ENCODE peak calls at places on chromosome 15, in nine cellular contexts. One of them, this sample, is unnamed.

GRCh38 chr15:78810377-78811123 is 714 bp downstream of the ADAMTS7 start:
- DNase-seq in T-helper 9 cell: no peak
- DNase-seq in NCI-H460: no peak
- DNase-seq in activated effector memory CD4-positive, alpha-beta T cell treated with anti-CD3 and anti-CD28 coated beads, Interleukin-2, amount 50 U/mL, for 16 hours: no peak
- DNase-seq in HCT116: no peak
- DNase-seq in adrenal gland: peak; percentile 67
- DNase-seq in mesothelial cell of epicardium: no peak
- DNase-seq in A172: peak; percentile 9
- DNase-seq in HT1080: no peak
- DNase-seq in this sample: no peak

GRCh38 chr15:58442122-58442521 is 10.3 kb downstream of the LIPC start:
- DNase-seq in T-helper 9 cell: no peak
- DNase-seq in NCI-H460: no peak
- DNase-seq in activated effector memory CD4-positive, alpha-beta T cell treated with anti-CD3 and anti-CD28 coated beads, Interleukin-2, amount 50 U/mL, for 16 hours: no peak
- DNase-seq in HCT116: no peak
- DNase-seq in adrenal gland: no peak
- DNase-seq in mesothelial cell of epicardium: no peak
- DNase-seq in A172: no peak
- DNase-seq in HT1080: no peak
- DNase-seq in this sample: no peak

GRCh38 chr15:70268698-70269251 is 171.1 kb upstream of the TLE3 start:
- DNase-seq in T-helper 9 cell: no peak
- DNase-seq in NCI-H460: no peak
- DNase-seq in activated effector memory CD4-positive, alpha-beta T cell treated with anti-CD3 and anti-CD28 coated beads, Interleukin-2, amount 50 U/mL, for 16 hours: no peak
- DNase-seq in HCT116: no peak
- DNase-seq in adrenal gland: no peak
- DNase-seq in mesothelial cell of epicardium: no peak
- DNase-seq in A172: no peak
- DNase-seq in HT1080: no peak
- DNase-seq in this sample: no peak

GRCh38 chr15:61684749-61685467 is 375.3 kb downstream of the VPS13C start:
- DNase-seq in T-helper 9 cell: no peak
- DNase-seq in NCI-H460: no peak
- DNase-seq in activated effector memory CD4-positive, alpha-beta T cell treated with anti-CD3 and anti-CD28 coated beads, Interleukin-2, amount 50 U/mL, for 16 hours: no peak
- DNase-seq in HCT116: no peak
- DNase-seq in adrenal gland: no peak
- DNase-seq in mesothelial cell of epicardium: no peak
- DNase-seq in A172: no peak
- DNase-seq in HT1080: no peak
- DNase-seq in this sample: no peak

GRCh38 chr15:82093774-82094211 is 48.0 kb upstream of the MEX3B start:
- DNase-seq in T-helper 9 cell: no peak
- DNase-seq in NCI-H460: peak; percentile 84
- DNase-seq in activated effector memory CD4-positive, alpha-beta T cell treated with anti-CD3 and anti-CD28 coated beads, Interleukin-2, amount 50 U/mL, for 16 hours: peak; percentile 28
- DNase-seq in HCT116: no peak
- DNase-seq in adrenal gland: no peak
- DNase-seq in mesothelial cell of epicardium: no peak
- DNase-seq in A172: peak; percentile 92
- DNase-seq in HT1080: peak; percentile 93
- DNase-seq in this sample: no peak

GRCh38 chr15:96037584-96037983 is 292.9 kb upstream of the NR2F2 start:
- DNase-seq in T-helper 9 cell: no peak
- DNase-seq in NCI-H460: no peak
- DNase-seq in activated effector memory CD4-positive, alpha-beta T cell treated with anti-CD3 and anti-CD28 coated beads, Interleukin-2, amount 50 U/mL, for 16 hours: no peak
- DNase-seq in HCT116: no peak
- DNase-seq in adrenal gland: no peak
- DNase-seq in mesothelial cell of epicardium: no peak
- DNase-seq in A172: no peak
- DNase-seq in HT1080: peak; percentile 44
- DNase-seq in this sample: no peak

GRCh38 chr15:48796930-48797329 is 13.9 kb downstream of the CEP152 start:
- DNase-seq in T-helper 9 cell: no peak
- DNase-seq in NCI-H460: no peak
- DNase-seq in activated effector memory CD4-positive, alpha-beta T cell treated with anti-CD3 and anti-CD28 coated beads, Interleukin-2, amount 50 U/mL, for 16 hours: no peak
- DNase-seq in HCT116: no peak
- DNase-seq in adrenal gland: no peak
- DNase-seq in mesothelial cell of epicardium: no peak
- DNase-seq in A172: no peak
- DNase-seq in HT1080: peak; percentile 19
- DNase-seq in this sample: no peak

GRCh38 chr15:27500206-27500605 is 529.2 kb downstream of the GABRG3 start:
- DNase-seq in T-helper 9 cell: no peak
- DNase-seq in NCI-H460: no peak
- DNase-seq in activated effector memory CD4-positive, alpha-beta T cell treated with anti-CD3 and anti-CD28 coated beads, Interleukin-2, amount 50 U/mL, for 16 hours: no peak
- DNase-seq in HCT116: no peak
- DNase-seq in adrenal gland: no peak
- DNase-seq in mesothelial cell of epicardium: no peak
- DNase-seq in A172: no peak
- DNase-seq in HT1080: no peak
- DNase-seq in this sample: no peak

GRCh38 chr15:81981888-81982287 is 63.9 kb downstream of the MEX3B start:
- DNase-seq in T-helper 9 cell: no peak
- DNase-seq in NCI-H460: no peak
- DNase-seq in activated effector memory CD4-positive, alpha-beta T cell treated with anti-CD3 and anti-CD28 coated beads, Interleukin-2, amount 50 U/mL, for 16 hours: no peak
- DNase-seq in HCT116: no peak
- DNase-seq in adrenal gland: no peak
- DNase-seq in mesothelial cell of epicardium: no peak
- DNase-seq in A172: no peak
- DNase-seq in HT1080: no peak
- DNase-seq in this sample: no peak

GRCh38 chr15:83322061-83322460 is 37.6 kb upstream of the BNC1 start:
- DNase-seq in T-helper 9 cell: no peak
- DNase-seq in NCI-H460: no peak
- DNase-seq in activated effector memory CD4-positive, alpha-beta T cell treated with anti-CD3 and anti-CD28 coated beads, Interleukin-2, amount 50 U/mL, for 16 hours: no peak
- DNase-seq in HCT116: no peak
- DNase-seq in adrenal gland: no peak
- DNase-seq in mesothelial cell of epicardium: no peak
- DNase-seq in A172: no peak
- DNase-seq in HT1080: peak; percentile 24
- DNase-seq in this sample: no peak

GRCh38 chr15:100131321-100132224 is 210.2 kb downstream of the ADAMTS17 start:
- DNase-seq in T-helper 9 cell: no peak
- DNase-seq in NCI-H460: no peak
- DNase-seq in activated effector memory CD4-positive, alpha-beta T cell treated with anti-CD3 and anti-CD28 coated beads, Interleukin-2, amount 50 U/mL, for 16 hours: peak; percentile 68
- DNase-seq in HCT116: no peak
- DNase-seq in adrenal gland: peak; percentile 70
- DNase-seq in mesothelial cell of epicardium: no peak
- DNase-seq in A172: no peak
- DNase-seq in HT1080: peak; percentile 18
- DNase-seq in this sample: no peak

GRCh38 chr15:49888727-49889126 is 230.3 kb downstream of the ATP8B4 start:
- DNase-seq in T-helper 9 cell: no peak
- DNase-seq in NCI-H460: no peak
- DNase-seq in activated effector memory CD4-positive, alpha-beta T cell treated with anti-CD3 and anti-CD28 coated beads, Interleukin-2, amount 50 U/mL, for 16 hours: no peak
- DNase-seq in HCT116: no peak
- DNase-seq in adrenal gland: no peak
- DNase-seq in mesothelial cell of epicardium: no peak
- DNase-seq in A172: no peak
- DNase-seq in HT1080: no peak
- DNase-seq in this sample: no peak

GRCh38 chr15:98668566-98669308 is 20.4 kb downstream of the IGF1R start:
- DNase-seq in T-helper 9 cell: no peak
- DNase-seq in NCI-H460: no peak
- DNase-seq in activated effector memory CD4-positive, alpha-beta T cell treated with anti-CD3 and anti-CD28 coated beads, Interleukin-2, amount 50 U/mL, for 16 hours: peak; percentile 65
- DNase-seq in HCT116: peak; percentile 28
- DNase-seq in adrenal gland: peak; percentile 45
- DNase-seq in mesothelial cell of epicardium: no peak
- DNase-seq in A172: no peak
- DNase-seq in HT1080: peak; percentile 56
- DNase-seq in this sample: no peak

GRCh38 chr15:63045438-63046278 is 3.1 kb downstream of the TPM1 start:
- DNase-seq in T-helper 9 cell: no peak
- DNase-seq in NCI-H460: no peak
- DNase-seq in activated effector memory CD4-positive, alpha-beta T cell treated with anti-CD3 and anti-CD28 coated beads, Interleukin-2, amount 50 U/mL, for 16 hours: no peak
- DNase-seq in HCT116: no peak
- DNase-seq in adrenal gland: no peak
- DNase-seq in mesothelial cell of epicardium: no peak
- DNase-seq in A172: peak; percentile 33
- DNase-seq in HT1080: no peak
- DNase-seq in this sample: no peak

GRCh38 chr15:59294574-59294960 is 78.1 kb downstream of the MYO1E start:
- DNase-seq in T-helper 9 cell: no peak
- DNase-seq in NCI-H460: no peak
- DNase-seq in activated effector memory CD4-positive, alpha-beta T cell treated with anti-CD3 and anti-CD28 coated beads, Interleukin-2, amount 50 U/mL, for 16 hours: no peak
- DNase-seq in HCT116: no peak
- DNase-seq in adrenal gland: no peak
- DNase-seq in mesothelial cell of epicardium: no peak
- DNase-seq in A172: no peak
- DNase-seq in HT1080: no peak
- DNase-seq in this sample: no peak

GRCh38 chr15:68765602-68766368 is 54.9 kb downstream of the ANP32A start:
- DNase-seq in T-helper 9 cell: no peak
- DNase-seq in NCI-H460: no peak
- DNase-seq in activated effector memory CD4-positive, alpha-beta T cell treated with anti-CD3 and anti-CD28 coated beads, Interleukin-2, amount 50 U/mL, for 16 hours: no peak
- DNase-seq in HCT116: no peak
- DNase-seq in adrenal gland: no peak
- DNase-seq in mesothelial cell of epicardium: no peak
- DNase-seq in A172: no peak
- DNase-seq in HT1080: no peak
- DNase-seq in this sample: no peak

GRCh38 chr15:83320831-83321230 is 36.4 kb upstream of the BNC1 start:
- DNase-seq in T-helper 9 cell: no peak
- DNase-seq in NCI-H460: peak; percentile 26
- DNase-seq in activated effector memory CD4-positive, alpha-beta T cell treated with anti-CD3 and anti-CD28 coated beads, Interleukin-2, amount 50 U/mL, for 16 hours: no peak
- DNase-seq in HCT116: no peak
- DNase-seq in adrenal gland: no peak
- DNase-seq in mesothelial cell of epicardium: no peak
- DNase-seq in A172: peak; percentile 12
- DNase-seq in HT1080: peak; percentile 30
- DNase-seq in this sample: no peak

GRCh38 chr15:66682865-66683264 is 19.2 kb upstream of the SMAD6 start:
- DNase-seq in T-helper 9 cell: no peak
- DNase-seq in NCI-H460: no peak
- DNase-seq in activated effector memory CD4-positive, alpha-beta T cell treated with anti-CD3 and anti-CD28 coated beads, Interleukin-2, amount 50 U/mL, for 16 hours: no peak
- DNase-seq in HCT116: no peak
- DNase-seq in adrenal gland: no peak
- DNase-seq in mesothelial cell of epicardium: no peak
- DNase-seq in A172: no peak
- DNase-seq in HT1080: peak; percentile 67
- DNase-seq in this sample: no peak

GRCh38 chr15:74584779-74585178 is 30.9 kb upstream of the CLK3 start:
- DNase-seq in T-helper 9 cell: no peak
- DNase-seq in NCI-H460: no peak
- DNase-seq in activated effector memory CD4-positive, alpha-beta T cell treated with anti-CD3 and anti-CD28 coated beads, Interleukin-2, amount 50 U/mL, for 16 hours: no peak
- DNase-seq in HCT116: no peak
- DNase-seq in adrenal gland: no peak
- DNase-seq in mesothelial cell of epicardium: no peak
- DNase-seq in A172: no peak
- DNase-seq in HT1080: no peak
- DNase-seq in this sample: no peak

GRCh38 chr15:48559270-48559669 is 86.2 kb downstream of the FBN1 start:
- DNase-seq in T-helper 9 cell: no peak
- DNase-seq in NCI-H460: no peak
- DNase-seq in activated effector memory CD4-positive, alpha-beta T cell treated with anti-CD3 and anti-CD28 coated beads, Interleukin-2, amount 50 U/mL, for 16 hours: no peak
- DNase-seq in HCT116: no peak
- DNase-seq in adrenal gland: peak; percentile 54
- DNase-seq in mesothelial cell of epicardium: no peak
- DNase-seq in A172: peak; percentile 55
- DNase-seq in HT1080: peak; percentile 63
- DNase-seq in this sample: no peak

GRCh38 chr15:55694652-55695150 is 48.3 kb downstream of the PRTG start:
- DNase-seq in T-helper 9 cell: no peak
- DNase-seq in NCI-H460: peak; percentile 11
- DNase-seq in activated effector memory CD4-positive, alpha-beta T cell treated with anti-CD3 and anti-CD28 coated beads, Interleukin-2, amount 50 U/mL, for 16 hours: no peak
- DNase-seq in HCT116: no peak
- DNase-seq in adrenal gland: no peak
- DNase-seq in mesothelial cell of epicardium: no peak
- DNase-seq in A172: no peak
- DNase-seq in HT1080: no peak
- DNase-seq in this sample: no peak

GRCh38 chr15:90201150-90201943 is at the start of gene SEMA4B:
- DNase-seq in T-helper 9 cell: peak; percentile 68
- DNase-seq in NCI-H460: no peak
- DNase-seq in activated effector memory CD4-positive, alpha-beta T cell treated with anti-CD3 and anti-CD28 coated beads, Interleukin-2, amount 50 U/mL, for 16 hours: peak; percentile 90
- DNase-seq in HCT116: no peak
- DNase-seq in adrenal gland: peak; percentile 70
- DNase-seq in mesothelial cell of epicardium: peak; percentile 70
- DNase-seq in A172: no peak
- DNase-seq in HT1080: peak; percentile 50
- DNase-seq in this sample: no peak

GRCh38 chr15:76327191-76328105 is 9.1 kb upstream of the ISL2 start:
- DNase-seq in T-helper 9 cell: no peak
- DNase-seq in NCI-H460: no peak
- DNase-seq in activated effector memory CD4-positive, alpha-beta T cell treated with anti-CD3 and anti-CD28 coated beads, Interleukin-2, amount 50 U/mL, for 16 hours: no peak
- DNase-seq in HCT116: no peak
- DNase-seq in adrenal gland: no peak
- DNase-seq in mesothelial cell of epicardium: no peak
- DNase-seq in A172: peak; percentile 92
- DNase-seq in HT1080: peak; percentile 80
- DNase-seq in this sample: no peak

GRCh38 chr15:53072077-53072476 is 281.9 kb upstream of the ONECUT1 start:
- DNase-seq in T-helper 9 cell: no peak
- DNase-seq in NCI-H460: peak; percentile 82
- DNase-seq in activated effector memory CD4-positive, alpha-beta T cell treated with anti-CD3 and anti-CD28 coated beads, Interleukin-2, amount 50 U/mL, for 16 hours: no peak
- DNase-seq in HCT116: peak; percentile 18
- DNase-seq in adrenal gland: peak; percentile 82
- DNase-seq in mesothelial cell of epicardium: peak; percentile 68
- DNase-seq in A172: peak; percentile 40
- DNase-seq in HT1080: peak; percentile 95
- DNase-seq in this sample: peak; percentile 16

GRCh38 chr15:50718700-50719125 is 32.1 kb upstream of the TRPM7 start:
- DNase-seq in T-helper 9 cell: no peak
- DNase-seq in NCI-H460: no peak
- DNase-seq in activated effector memory CD4-positive, alpha-beta T cell treated with anti-CD3 and anti-CD28 coated beads, Interleukin-2, amount 50 U/mL, for 16 hours: no peak
- DNase-seq in HCT116: no peak
- DNase-seq in adrenal gland: no peak
- DNase-seq in mesothelial cell of epicardium: no peak
- DNase-seq in A172: no peak
- DNase-seq in HT1080: no peak
- DNase-seq in this sample: no peak

GRCh38 chr15:77784361-77785292 is 151.9 kb upstream of the LINGO1 start:
- DNase-seq in T-helper 9 cell: no peak
- DNase-seq in NCI-H460: peak; percentile 29
- DNase-seq in activated effector memory CD4-positive, alpha-beta T cell treated with anti-CD3 and anti-CD28 coated beads, Interleukin-2, amount 50 U/mL, for 16 hours: no peak
- DNase-seq in HCT116: peak; percentile 23
- DNase-seq in adrenal gland: peak; percentile 16
- DNase-seq in mesothelial cell of epicardium: no peak
- DNase-seq in A172: no peak
- DNase-seq in HT1080: peak; percentile 20
- DNase-seq in this sample: no peak

GRCh38 chr15:81064253-81064652 is 63.5 kb downstream of the TLNRD1 start:
- DNase-seq in T-helper 9 cell: no peak
- DNase-seq in NCI-H460: no peak
- DNase-seq in activated effector memory CD4-positive, alpha-beta T cell treated with anti-CD3 and anti-CD28 coated beads, Interleukin-2, amount 50 U/mL, for 16 hours: no peak
- DNase-seq in HCT116: no peak
- DNase-seq in adrenal gland: no peak
- DNase-seq in mesothelial cell of epicardium: no peak
- DNase-seq in A172: no peak
- DNase-seq in HT1080: no peak
- DNase-seq in this sample: no peak

GRCh38 chr15:78322243-78322642 is 17.9 kb upstream of the CRABP1 start:
- DNase-seq in T-helper 9 cell: no peak
- DNase-seq in NCI-H460: no peak
- DNase-seq in activated effector memory CD4-positive, alpha-beta T cell treated with anti-CD3 and anti-CD28 coated beads, Interleukin-2, amount 50 U/mL, for 16 hours: no peak
- DNase-seq in HCT116: no peak
- DNase-seq in adrenal gland: no peak
- DNase-seq in mesothelial cell of epicardium: no peak
- DNase-seq in A172: peak; percentile 81
- DNase-seq in HT1080: no peak
- DNase-seq in this sample: peak; percentile 77

GRCh38 chr15:66775127-66776105 is 73.4 kb downstream of the SMAD6 start:
- DNase-seq in T-helper 9 cell: no peak
- DNase-seq in NCI-H460: no peak
- DNase-seq in activated effector memory CD4-positive, alpha-beta T cell treated with anti-CD3 and anti-CD28 coated beads, Interleukin-2, amount 50 U/mL, for 16 hours: peak; percentile 36
- DNase-seq in HCT116: no peak
- DNase-seq in adrenal gland: no peak
- DNase-seq in mesothelial cell of epicardium: no peak
- DNase-seq in A172: peak; percentile 71
- DNase-seq in HT1080: no peak
- DNase-seq in this sample: no peak

GRCh38 chr15:29570931-29571727 is 251.1 kb downstream of the TJP1 start:
- DNase-seq in T-helper 9 cell: no peak
- DNase-seq in NCI-H460: no peak
- DNase-seq in activated effector memory CD4-positive, alpha-beta T cell treated with anti-CD3 and anti-CD28 coated beads, Interleukin-2, amount 50 U/mL, for 16 hours: no peak
- DNase-seq in HCT116: no peak
- DNase-seq in adrenal gland: no peak
- DNase-seq in mesothelial cell of epicardium: peak; percentile 48
- DNase-seq in A172: no peak
- DNase-seq in HT1080: no peak
- DNase-seq in this sample: no peak

GRCh38 chr15:59276225-59277178 is 69.9 kb downstream of the LDHAL6B start:
- DNase-seq in T-helper 9 cell: no peak
- DNase-seq in NCI-H460: no peak
- DNase-seq in activated effector memory CD4-positive, alpha-beta T cell treated with anti-CD3 and anti-CD28 coated beads, Interleukin-2, amount 50 U/mL, for 16 hours: no peak
- DNase-seq in HCT116: peak; percentile 90
- DNase-seq in adrenal gland: no peak
- DNase-seq in mesothelial cell of epicardium: no peak
- DNase-seq in A172: no peak
- DNase-seq in HT1080: peak; percentile 58
- DNase-seq in this sample: no peak